ENCODE peak calls at places on chromosomes 7 and 10, in nine cellular contexts. Y is OCI-LY7, Q is HCT116, E is HFF-Myc, L is AG09309, T is omental fat pad, K is keratinocyte, F is GM12865, P is AG09319. A is an unnamed sample.

GRCh38 chr7:100568936-100569844 is 4.5 kb downstream of the SAP25 start:
- DNase-seq in Y (peak), Q (no peak), E (no peak), L (no peak), T (no peak), K (no peak), F (peak), P (no peak), A (no peak)

GRCh38 chr10:75123088-75123682 is 11.7 kb downstream of the SAMD8 start:
- DNase-seq in Y (no peak), Q (no peak), E (no peak), L (no peak), T (no peak), K (no peak), F (no peak), P (no peak), A (no peak)

GRCh38 chr10:7408494-7409044 is 2.3 kb downstream of the SFMBT2 start:
- DNase-seq in Y (peak), Q (no peak), E (no peak), L (no peak), T (no peak), K (no peak), F (peak), P (no peak), A (peak)

GRCh38 chr7:130079846-130080394 is 9.6 kb downstream of the KLHDC10 start:
- DNase-seq in Y (no peak), Q (no peak), E (no peak), L (no peak), T (no peak), K (no peak), F (no peak), P (no peak), A (no peak)

GRCh38 chr7:47501406-47501805 is 80.5 kb downstream of the TNS3 start:
- DNase-seq in Y (no peak), Q (no peak), E (no peak), L (no peak), T (no peak), K (no peak), F (no peak), P (no peak), A (no peak)

GRCh38 chr7:5424689-5425506 is 1.3 kb upstream of the TNRC18 start:
- DNase-seq in Y (no peak), Q (no peak), E (no peak), L (no peak), T (no peak), K (no peak), F (no peak), P (no peak), A (no peak)

GRCh38 chr7:152025937-152026890 is 740 bp downstream of the GALNT11 start:
- DNase-seq in Y (no peak), Q (no peak), E (no peak), L (no peak), T (no peak), K (no peak), F (no peak), P (no peak), A (no peak)

GRCh38 chr10:102421645-102422585 is 1.3 kb downstream of the FBXL15 start:
- DNase-seq in Y (peak), Q (no peak), E (no peak), L (no peak), T (no peak), K (no peak), F (peak), P (no peak), A (no peak)

GRCh38 chr7:128003179-128003578 is 28.1 kb downstream of the LRRC4 start:
- DNase-seq in Y (peak), Q (no peak), E (no peak), L (no peak), T (no peak), K (no peak), F (peak), P (no peak), A (no peak)

GRCh38 chr10:8047452-8048280 is 6.8 kb upstream of the GATA3 start:
- DNase-seq in Y (no peak), Q (no peak), E (no peak), L (no peak), T (no peak), K (no peak), F (no peak), P (no peak), A (no peak)

GRCh38 chr10:132724436-132724835 is 61.5 kb downstream of the NKX6-2 start:
- DNase-seq in Y (no peak), Q (no peak), E (peak), L (peak), T (no peak), K (no peak), F (no peak), P (no peak), A (no peak)

GRCh38 chr10:84632866-84633265 is 304.5 kb downstream of the CCSER2 start:
- DNase-seq in Y (no peak), Q (peak), E (no peak), L (no peak), T (no peak), K (no peak), F (no peak), P (no peak), A (no peak)

GRCh38 chr7:142930126-142930730 is 3.3 kb downstream of the TRPV5 start:
- DNase-seq in Y (no peak), Q (no peak), E (no peak), L (no peak), T (no peak), K (no peak), F (no peak), P (no peak), A (no peak)

GRCh38 chr7:80057503-80057902 is 77.1 kb upstream of the GNAI1 start:
- DNase-seq in Y (no peak), Q (no peak), E (no peak), L (no peak), T (no peak), K (no peak), F (no peak), P (no peak), A (no peak)

GRCh38 chr10:81876253-81876731 is 1.3 kb downstream of the NRG3 start:
- DNase-seq in Y (no peak), Q (no peak), E (no peak), L (no peak), T (no peak), K (no peak), F (no peak), P (no peak), A (no peak)

GRCh38 chr7:1558181-1558811 is 2.3 kb upstream of the TMEM184A start:
- DNase-seq in Y (peak), Q (no peak), E (no peak), L (no peak), T (no peak), K (no peak), F (no peak), P (no peak), A (no peak)

GRCh38 chr10:110817614-110818013 is 54.1 kb upstream of the PDCD4 start:
- DNase-seq in Y (no peak), Q (no peak), E (no peak), L (no peak), T (no peak), K (no peak), F (peak), P (no peak), A (no peak)

GRCh38 chr7:101950450-101951119 is 133.2 kb downstream of the CUX1 start:
- DNase-seq in Y (no peak), Q (peak), E (no peak), L (no peak), T (no peak), K (no peak), F (no peak), P (no peak), A (no peak)

GRCh38 chr7:44415510-44415909 is 74.9 kb downstream of the NUDCD3 start:
- DNase-seq in Y (no peak), Q (no peak), E (no peak), L (no peak), T (no peak), K (no peak), F (no peak), P (no peak), A (no peak)

GRCh38 chr7:66522518-66522917 is 106.2 kb upstream of the KCTD7 start:
- DNase-seq in Y (peak), Q (no peak), E (no peak), L (no peak), T (no peak), K (no peak), F (peak), P (no peak), A (no peak)

GRCh38 chr7:97422046-97422445 is 304.5 kb downstream of the SDHAF3 start:
- DNase-seq in Y (no peak), Q (no peak), E (no peak), L (no peak), T (no peak), K (no peak), F (no peak), P (no peak), A (no peak)

GRCh38 chr7:1201916-1202315 is 30.8 kb upstream of the UNCX start:
- DNase-seq in Y (no peak), Q (no peak), E (no peak), L (no peak), T (no peak), K (no peak), F (no peak), P (no peak), A (no peak)

GRCh38 chr7:149773446-149774236 is at the start of gene ZNF467:
- DNase-seq in Y (no peak), Q (no peak), E (no peak), L (no peak), T (no peak), K (no peak), F (no peak), P (no peak), A (peak)

GRCh38 chr10:72954596-72955569 is at the start of gene PLA2G12B:
- DNase-seq in Y (no peak), Q (no peak), E (no peak), L (no peak), T (no peak), K (no peak), F (no peak), P (no peak), A (no peak)

GRCh38 chr10:74424565-74424964 is 273.5 kb downstream of the ADK start:
- DNase-seq in Y (no peak), Q (no peak), E (no peak), L (no peak), T (no peak), K (no peak), F (no peak), P (no peak), A (no peak)

GRCh38 chr7:88344956-88345832 is 38.5 kb upstream of the STEAP4 start:
- DNase-seq in Y (no peak), Q (peak), E (no peak), L (no peak), T (no peak), K (no peak), F (peak), P (no peak), A (no peak)

GRCh38 chr10:3902054-3902808 is 117.2 kb upstream of the KLF6 start:
- DNase-seq in Y (peak), Q (no peak), E (no peak), L (no peak), T (no peak), K (no peak), F (peak), P (no peak), A (no peak)

GRCh38 chr7:98964596-98964995 is 86.3 kb downstream of the TRRAP start:
- DNase-seq in Y (no peak), Q (no peak), E (no peak), L (no peak), T (no peak), K (no peak), F (no peak), P (no peak), A (no peak)

GRCh38 chr7:106823631-106824030 is 41.5 kb upstream of the PIK3CG start:
- DNase-seq in Y (no peak), Q (peak), E (no peak), L (no peak), T (no peak), K (peak), F (no peak), P (no peak), A (no peak)

GRCh38 chr7:106820321-106821217 is 44.5 kb upstream of the PIK3CG start:
- DNase-seq in Y (no peak), Q (no peak), E (no peak), L (no peak), T (no peak), K (no peak), F (no peak), P (no peak), A (no peak)

GRCh38 chr7:106817098-106817497 is 48.0 kb upstream of the PIK3CG start:
- DNase-seq in Y (no peak), Q (no peak), E (no peak), L (no peak), T (no peak), K (no peak), F (no peak), P (no peak), A (no peak)

GRCh38 chr7:106818736-106819135 is 46.3 kb upstream of the PIK3CG start:
- DNase-seq in Y (no peak), Q (no peak), E (no peak), L (no peak), T (no peak), K (no peak), F (no peak), P (no peak), A (no peak)

DNA sequence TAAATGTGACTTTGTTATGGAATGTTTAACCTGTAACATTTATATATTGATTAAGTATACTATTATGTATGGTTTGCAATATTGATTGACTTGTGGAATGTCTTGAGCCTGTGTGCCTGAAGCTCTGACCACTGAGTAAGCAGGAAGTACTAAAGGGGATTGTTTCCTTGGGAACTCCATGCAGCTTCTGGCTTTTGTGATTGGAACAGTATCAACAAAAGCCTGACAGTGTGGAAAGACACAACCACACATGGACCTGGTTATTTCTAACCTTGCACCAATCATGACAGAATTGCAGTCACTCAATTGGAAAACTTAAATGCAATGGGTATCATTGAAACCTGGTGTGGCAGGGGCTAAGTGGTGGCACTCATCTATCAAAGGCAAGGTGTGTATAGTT is 45.5 kb upstream of the PIK3CG start:
- DNase-seq in Y (no peak), Q (no peak), E (no peak), L (no peak), T (no peak), K (no peak), F (no peak), P (no peak), A (no peak)
- TF ChIP-seq CTCF in Y (no peak), Q (no peak), E (no peak), L (no peak), T (no peak), K (no peak), F (no peak), P (no peak), A (no peak)

DNA sequence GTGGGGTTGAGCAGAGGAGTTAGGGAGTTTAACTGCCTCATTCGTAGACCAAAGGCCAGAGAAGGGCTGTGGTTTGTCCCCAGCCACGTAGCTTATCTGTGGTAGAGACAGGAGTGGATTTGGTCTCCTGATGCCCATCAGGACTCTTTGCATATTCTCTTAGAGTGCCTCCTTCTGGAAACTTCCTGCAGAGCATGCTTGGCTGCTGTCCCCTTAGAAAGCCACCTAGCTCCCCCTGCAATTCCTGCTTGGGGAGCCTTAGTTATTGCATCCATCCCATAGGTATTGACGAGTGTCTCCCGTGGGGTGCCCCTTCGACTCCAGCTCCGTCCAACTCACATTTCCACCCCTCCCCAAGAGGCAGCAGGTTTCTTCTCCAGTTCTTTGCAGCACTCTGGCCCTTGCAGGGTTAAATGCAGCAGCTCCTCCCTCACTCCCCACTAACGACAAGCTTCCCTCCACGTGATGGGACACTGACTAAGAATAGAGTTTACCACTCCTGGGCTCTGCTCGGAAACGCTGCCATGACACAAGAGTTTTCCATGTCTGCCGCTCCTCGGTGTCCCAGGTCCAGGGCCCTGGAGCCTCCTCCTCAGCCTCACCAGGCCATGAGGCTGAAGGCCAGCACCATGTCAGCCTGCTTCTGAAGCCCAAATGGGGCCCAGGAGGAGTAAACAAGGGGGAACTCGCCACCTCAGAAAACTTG is 147.8 kb upstream of the UNC5B start:
- DNase-seq in Y (no peak), Q (no peak), E (no peak), L (no peak), T (no peak), K (no peak), F (no peak), P (no peak), A (no peak)
- TF ChIP-seq CTCF in Y (peak), Q (peak), E (no peak), L (no peak), T (no peak), K (peak), F (peak), P (no peak), A (no peak)

GRCh38 chr7:138449580-138449979 is 10.5 kb upstream of the TRIM24 start:
- DNase-seq in Y (peak), Q (no peak), E (no peak), L (no peak), T (no peak), K (no peak), F (peak), P (no peak), A (no peak)
- TF ChIP-seq CTCF in Y (peak), Q (peak), E (peak), L (peak), T (no peak), K (no peak), F (peak), P (peak), A (peak)

DNA sequence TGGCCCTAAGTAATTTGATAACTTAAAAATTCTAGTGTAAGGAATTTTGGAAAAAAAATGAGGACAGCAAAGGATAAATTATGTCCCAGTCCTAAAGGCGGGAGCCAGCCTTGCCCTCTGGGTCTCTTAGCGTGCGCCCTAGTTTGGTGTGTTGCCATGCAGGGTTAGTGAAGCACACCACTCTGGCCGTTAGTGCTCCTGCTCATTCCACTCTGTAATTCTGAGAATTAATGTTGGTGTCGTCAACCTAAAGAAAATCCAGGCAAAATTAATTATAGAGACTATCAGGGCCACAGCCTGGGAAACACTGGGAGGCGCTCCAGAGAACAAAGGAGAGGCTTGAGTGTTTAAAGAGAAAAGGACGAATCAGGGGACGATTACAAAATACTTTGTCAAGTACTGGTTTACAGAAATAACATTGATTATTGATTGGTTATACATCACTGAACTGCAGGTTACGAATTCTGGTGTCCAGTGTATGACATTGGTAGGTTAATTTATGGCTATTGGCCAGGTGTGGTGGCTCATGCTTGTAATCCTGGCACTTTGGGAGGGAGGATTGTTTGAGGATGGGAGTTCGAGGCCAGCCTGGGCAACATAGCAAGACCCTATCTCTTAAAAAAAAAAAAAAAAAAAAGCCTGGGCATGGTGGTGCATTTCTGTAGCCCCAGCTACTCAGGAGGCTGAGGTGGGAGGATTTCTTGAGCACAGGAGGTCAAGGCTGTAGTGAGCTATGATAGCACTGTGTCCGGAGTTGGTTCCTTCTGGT is 5.8 kb downstream of the DYNC2I1 start:
- DNase-seq in Y (no peak), Q (no peak), E (no peak), L (no peak), T (no peak), K (no peak), F (no peak), P (no peak), A (no peak)
- TF ChIP-seq CTCF in Y (no peak), Q (no peak), E (no peak), L (no peak), T (no peak), K (no peak), F (no peak), P (no peak), A (no peak)